ENCODE peak calls at places on chromosome 11, in eight cellular contexts. E, K, J, X, Q, H, B and V are unnamed samples. For H3K36me3, the result is how much of the 10 kb centered on the place peaks cover.

GRCh38 chr11:125457814-125458343 is 38.2 kb downstream of the FEZ1 start:
- DNase-seq in X (no peak), B (peak), K (peak), Q (peak), J (peak), H (peak), E (no peak), V (no peak)

GRCh38 chr11:75536786-75537629 is 11.3 kb upstream of the GDPD5 start:
- DNase-seq in B (no peak), X (no peak), J (no peak), K (peak), Q (no peak), E (no peak), H (no peak), V (no peak)

GRCh38 chr11:111403021-111403725 is 24.1 kb upstream of the POU2AF1 start:
- DNase-seq in X (no peak), B (no peak), H (no peak), E (no peak), J (no peak), K (no peak), Q (no peak), V (no peak)

GRCh38 chr11:92967178-92967577 is 2.3 kb upstream of the MTNR1B start:
- DNase-seq in J (no peak), H (no peak), X (no peak), Q (no peak), E (no peak), B (no peak), K (no peak), V (no peak)

GRCh38 chr11:64516226-64516625 is 74.8 kb upstream of the SLC22A12 start:
- DNase-seq in X (no peak), K (peak), B (no peak), J (no peak), E (no peak), H (no peak), Q (no peak), V (no peak)

GRCh38 chr11:32071811-32072210 is 19.1 kb upstream of the RCN1 start:
- DNase-seq in J (no peak), Q (no peak), X (no peak), K (peak), E (no peak), H (no peak), B (no peak), V (no peak)

GRCh38 chr11:84249344-84250135 is 963.4 kb upstream of the CCDC90B start:
- DNase-seq in H (no peak), X (no peak), B (no peak), Q (no peak), K (no peak), E (no peak), J (no peak), V (no peak)

GRCh38 chr11:117068303-117068860 is 29.8 kb downstream of the SIK3 start:
- DNase-seq in H (no peak), K (no peak), J (no peak), X (no peak), B (no peak), Q (no peak), E (no peak), V (no peak)

GRCh38 chr11:1303973-1304372 is 5.5 kb downstream of the TOLLIP start:
- DNase-seq in H (peak), K (no peak), Q (no peak), B (peak), X (peak), E (peak), J (peak), V (peak)

GRCh38 chr11:20089796-20090653 is 70.2 kb downstream of the DBX1 start:
- DNase-seq in X (peak), J (no peak), H (no peak), E (no peak), K (peak), B (no peak), Q (no peak), V (no peak)

GRCh38 chr11:77687088-77687487 is 49.5 kb upstream of the CLNS1A start:
- DNase-seq in E (no peak), B (no peak), X (no peak), Q (no peak), J (no peak), K (no peak), H (no peak), V (no peak)

GRCh38 chr11:8610532-8611116 is 16.6 kb upstream of the STK33 start:
- DNase-seq in K (no peak), J (no peak), E (no peak), Q (no peak), H (no peak), B (no peak), X (no peak), V (no peak)

GRCh38 chr11:42023267-42023666 is 563.8 kb upstream of the LRRC4C start:
- DNase-seq in H (no peak), E (no peak), J (no peak), B (no peak), Q (no peak), K (no peak), X (no peak), V (no peak)

GRCh38 chr11:70925238-70925637 is 327.1 kb downstream of the SHANK2 start:
- DNase-seq in J (no peak), X (no peak), E (no peak), H (no peak), K (no peak), B (no peak), Q (no peak), V (no peak)

GRCh38 chr11:67405688-67406339 is 1.9 kb downstream of the TBC1D10C start:
- DNase-seq in K (no peak), B (no peak), H (no peak), J (no peak), X (no peak), E (no peak), Q (no peak), V (no peak)

GRCh38 chr11:63672934-63673539 is 1.9 kb upstream of the ATL3 start:
- DNase-seq in J (no peak), K (no peak), E (no peak), Q (no peak), H (no peak), B (no peak), X (no peak), V (no peak)

GRCh38 chr11:125514336-125515101 is 18.5 kb upstream of the FEZ1 start:
- DNase-seq in Q (no peak), H (no peak), X (peak), K (no peak), J (peak), B (no peak), E (no peak), V (no peak)

GRCh38 chr11:41010361-41011050 is 448.9 kb downstream of the LRRC4C start:
- DNase-seq in E (no peak), J (no peak), X (no peak), Q (no peak), H (no peak), K (no peak), B (no peak), V (no peak)

GRCh38 chr11:8229299-8230177 is 34.1 kb downstream of the LMO1 start:
- DNase-seq in H (no peak), E (no peak), J (peak), Q (no peak), B (no peak), X (peak), K (no peak), V (no peak)

GRCh38 chr11:98411777-98412176 is 609.0 kb upstream of the CNTN5 start:
- DNase-seq in J (no peak), X (no peak), H (no peak), K (no peak), Q (no peak), B (no peak), E (no peak), V (no peak)

GRCh38 chr11:71140206-71140919 is 112.0 kb downstream of the SHANK2 start:
- DNase-seq in E (no peak), X (no peak), K (no peak), B (no peak), H (no peak), Q (no peak), J (no peak), V (no peak)

GRCh38 chr11:83521647-83522596 is 235.8 kb upstream of the CCDC90B start:
- DNase-seq in K (peak), X (no peak), B (no peak), J (no peak), H (no peak), Q (no peak), E (no peak), V (no peak)

GRCh38 chr11:75365711-75366181 is 14.3 kb upstream of the ARRB1 start:
- DNase-seq in H (no peak), K (no peak), J (no peak), E (no peak), B (no peak), X (no peak), Q (no peak), V (no peak)

GRCh38 chr11:113457784-113458183 is 17.4 kb downstream of the DRD2 start:
- DNase-seq in K (no peak), J (peak), E (no peak), B (peak), X (no peak), H (no peak), Q (no peak), V (no peak)

GRCh38 chr11:13105237-13105844 is 96.2 kb downstream of the RASSF10 start:
- DNase-seq in B (no peak), Q (no peak), E (no peak), X (peak), J (peak), H (no peak), K (peak), V (peak)

GRCh38 chr11:27217948-27218410 is 145.0 kb downstream of the CCDC34 start:
- DNase-seq in Q (no peak), J (no peak), K (no peak), E (no peak), B (peak), X (no peak), H (no peak), V (no peak)

GRCh38 chr11:57567210-57567511 is 311 bp downstream of the UBE2L6 start:
- DNase-seq in Q (no peak), B (no peak), H (peak), E (no peak), X (no peak), J (peak), K (no peak), V (no peak)

GRCh38 chr11:81658722-81659121 is 1074.9 kb downstream of the FAM181B start:
- DNase-seq in X (no peak), Q (no peak), K (no peak), E (no peak), H (no peak), J (no peak), B (no peak), V (no peak)

GRCh38 chr11:21986361-21986760 is 206.5 kb upstream of the ANO5 start:
- DNase-seq in B (no peak), X (no peak), E (no peak), H (no peak), J (no peak), Q (no peak), K (no peak), V (no peak)

GRCh38 chr11:13336246-13336873 is 58.8 kb downstream of the BMAL1 start:
- DNase-seq in B (no peak), J (no peak), X (peak), K (no peak), H (no peak), E (no peak), Q (no peak), V (no peak)

GRCh38 chr11:104572279-104572678 is 326.0 kb downstream of the CASP12 start:
- DNase-seq in X (no peak), E (no peak), K (no peak), H (no peak), B (no peak), Q (no peak), J (no peak), V (no peak)

GRCh38 chr11:77086521-77087472 is 15.8 kb upstream of the OMP start:
- DNase-seq in Q (no peak), B (no peak), J (peak), H (peak), E (peak), X (peak), K (peak), V (peak)

GRCh38 chr11:89491141-89491690 is at the start of gene NOX4:
- DNase-seq in H (peak), Q (peak), X (peak), J (no peak), K (no peak), B (peak), E (peak), V (peak)

GRCh38 chr11:107858217-107859070 is at the start of gene SLC35F2:
- DNase-seq in Q (no peak), E (peak), H (peak), J (peak), B (peak), X (peak), K (peak), V (peak)
- TF ChIP-seq EP300 in Q (peak), E (no peak), H (no peak), J (no peak), B (no peak), X (no peak), K (peak), V (no peak)

DNA sequence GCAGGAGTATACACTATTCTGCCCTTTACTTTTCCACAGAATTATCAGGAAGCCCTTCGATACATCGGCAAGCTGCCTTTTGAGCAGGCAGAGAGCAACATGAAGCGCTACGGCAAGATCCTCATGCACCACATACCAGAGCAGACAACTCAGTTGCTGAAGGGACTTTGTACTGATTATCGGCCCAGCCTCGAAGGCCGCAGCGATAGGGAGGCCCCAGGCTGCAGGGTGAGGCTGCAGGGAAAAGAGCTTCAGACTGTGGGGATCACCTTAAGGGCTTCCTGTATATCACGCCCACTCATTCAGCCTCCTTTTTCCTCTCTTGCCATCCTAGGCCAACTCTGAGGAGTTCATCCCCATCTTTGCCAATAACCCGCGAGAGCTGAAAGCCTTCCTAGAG is 6.8 kb upstream of the HMBS start:
- DNase-seq in X (no peak), B (no peak), H (no peak), E (no peak), Q (no peak), K (no peak), J (no peak), V (no peak)
- H3K36me3 ChIP-seq in X (half or more), B (half or more), H (half or more), E (half or more), Q (half or more), K (half or more), J (half or more), V (under half)

GRCh38 chr11:72430743-72431570 is 3.4 kb downstream of the CLPB start:
- DNase-seq in Q (no peak), E (no peak), J (no peak), X (peak), B (no peak), K (peak), H (no peak), V (peak)
- TF ChIP-seq CTCF in Q (peak), E (peak), J (peak), X (peak), B (peak), K (peak), H (peak), V (peak)

GRCh38 chr11:60776167-60776566 is 9.0 kb upstream of the MS4A10 start:
- DNase-seq in K (no peak), X (no peak), H (no peak), Q (no peak), E (no peak), J (no peak), B (no peak), V (no peak)
- TF ChIP-seq EP300 in K (no peak), X (no peak), H (no peak), Q (no peak), E (no peak), J (no peak), B (no peak), V (no peak)

DNA sequence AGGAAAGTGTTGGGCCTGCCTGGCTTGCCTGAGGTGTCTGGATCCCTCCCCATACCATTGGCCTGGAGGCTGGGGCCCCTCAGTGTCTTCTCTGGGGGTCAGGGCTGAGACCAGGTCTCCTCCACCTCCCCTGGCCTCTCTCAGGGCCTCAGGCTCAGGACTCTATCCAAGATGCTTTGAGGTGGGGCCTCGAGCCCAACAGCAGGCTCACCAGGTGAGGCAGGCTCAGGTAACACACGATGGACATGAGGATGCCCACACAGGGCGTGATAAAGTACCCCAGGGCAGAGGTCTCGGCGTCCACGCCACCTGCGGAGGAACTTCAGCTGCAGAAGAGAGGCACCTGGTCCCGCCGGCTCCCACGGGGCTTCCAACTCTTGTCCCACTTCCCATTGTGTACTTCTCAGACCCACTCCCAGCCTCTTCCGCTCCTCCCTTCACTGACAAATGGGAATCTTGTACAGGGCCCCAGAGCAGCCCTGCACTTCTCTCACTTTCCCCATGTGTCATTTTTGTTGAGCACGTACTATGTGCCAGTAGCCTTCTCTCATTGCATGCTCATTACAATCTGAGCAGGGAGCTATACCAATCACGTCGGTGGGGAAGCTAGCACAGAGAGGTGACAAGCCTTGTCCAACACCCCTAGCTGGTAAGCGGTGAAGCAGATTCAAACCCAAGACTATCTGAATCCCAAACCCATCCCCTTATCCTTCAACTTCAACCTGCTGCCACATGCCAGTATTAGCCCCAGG is 3.8 kb downstream of the SLC29A2 start:
- DNase-seq in Q (no peak), X (no peak), H (no peak), B (no peak), J (no peak), K (no peak), E (no peak), V (peak)
- H3K36me3 ChIP-seq in Q (under half), X (under half), H (under half), B (half or more), J (under half), K (half or more), E (under half), V (under half)